ENCODE peak calls at places on chromosomes 6 and 20, in five cellular contexts. L, O, P, F and C are unnamed samples.

GRCh38 chr6:19789100-19789805 is 47.9 kb upstream of the ID4 start:
- DNase-seq in L (no peak), O (no peak), P (no peak), F (no peak), C (no peak)

GRCh38 chr6:80548496-80548895 is 442.0 kb downstream of the BCKDHB start:
- DNase-seq in L (no peak), O (no peak), P (peak; percentile 84), F (no peak), C (no peak)

GRCh38 chr20:15603501-15603900 is 969.7 kb downstream of the KIF16B start:
- DNase-seq in L (no peak), O (no peak), P (no peak), F (peak; percentile 53), C (no peak)

GRCh38 chr20:33119725-33120720 is 40.6 kb downstream of the BPIFB4 start:
- DNase-seq in L (no peak), O (no peak), P (no peak), F (peak; percentile 61), C (no peak)

GRCh38 chr6:147578159-147578558 is 69.7 kb downstream of the SAMD5 start:
- DNase-seq in L (no peak), O (no peak), P (peak; percentile 5), F (peak; percentile 54), C (no peak)

GRCh38 chr6:16679050-16679449 is 82.2 kb downstream of the ATXN1 start:
- DNase-seq in L (no peak), O (no peak), P (no peak), F (no peak), C (no peak)

GRCh38 chr6:90468080-90468479 is 118.8 kb downstream of the MAP3K7 start:
- DNase-seq in L (no peak), O (no peak), P (peak; percentile 78), F (peak; percentile 65), C (no peak)

GRCh38 chr6:64680446-64680845 is 1026.6 kb downstream of the EYS start:
- DNase-seq in L (no peak), O (no peak), P (no peak), F (peak; percentile 90), C (no peak)

GRCh38 chr6:47700596-47700995 is 2.2 kb downstream of the ADGRF4 start:
- DNase-seq in L (no peak), O (no peak), P (no peak), F (peak; percentile 8), C (no peak)

GRCh38 chr6:85418059-85418458 is 31.8 kb upstream of the NT5E start:
- DNase-seq in L (no peak), O (no peak), P (peak; percentile 89), F (peak; percentile 37), C (no peak)

GRCh38 chr6:31765910-31766794 is 3.7 kb downstream of the SAPCD1 start:
- DNase-seq in L (no peak), O (no peak), P (no peak), F (no peak), C (no peak)

GRCh38 chr6:44074383-44075136 is 52.7 kb downstream of the MRPL14 start:
- DNase-seq in L (peak; percentile 67), O (peak; percentile 64), P (peak; percentile 85), F (peak; percentile 86), C (peak; percentile 75)

GRCh38 chr6:152273002-152273401 is 364.2 kb downstream of the SYNE1 start:
- DNase-seq in L (no peak), O (no peak), P (peak; percentile 61), F (peak; percentile 46), C (no peak)

GRCh38 chr6:163405412-163406309 is 8.9 kb upstream of the QKI start:
- DNase-seq in L (peak; percentile 45), O (no peak), P (peak; percentile 19), F (no peak), C (peak; percentile 84)

GRCh38 chr6:11205721-11206120 is 26.7 kb downstream of the NEDD9 start:
- DNase-seq in L (no peak), O (no peak), P (no peak), F (no peak), C (no peak)

GRCh38 chr20:25023316-25023715 is 30.8 kb upstream of the APMAP start:
- DNase-seq in L (no peak), O (no peak), P (no peak), F (no peak), C (peak; percentile 10)

GRCh38 chr6:126127662-126128061 is 141.3 kb downstream of the TRMT11 start:
- DNase-seq in L (no peak), O (no peak), P (peak; percentile 41), F (peak; percentile 17), C (no peak)
- TF ChIP-seq CTCF in L (no peak), O (no peak), P (peak; percentile 28), F (peak; percentile 33), C (no peak)

DNA sequence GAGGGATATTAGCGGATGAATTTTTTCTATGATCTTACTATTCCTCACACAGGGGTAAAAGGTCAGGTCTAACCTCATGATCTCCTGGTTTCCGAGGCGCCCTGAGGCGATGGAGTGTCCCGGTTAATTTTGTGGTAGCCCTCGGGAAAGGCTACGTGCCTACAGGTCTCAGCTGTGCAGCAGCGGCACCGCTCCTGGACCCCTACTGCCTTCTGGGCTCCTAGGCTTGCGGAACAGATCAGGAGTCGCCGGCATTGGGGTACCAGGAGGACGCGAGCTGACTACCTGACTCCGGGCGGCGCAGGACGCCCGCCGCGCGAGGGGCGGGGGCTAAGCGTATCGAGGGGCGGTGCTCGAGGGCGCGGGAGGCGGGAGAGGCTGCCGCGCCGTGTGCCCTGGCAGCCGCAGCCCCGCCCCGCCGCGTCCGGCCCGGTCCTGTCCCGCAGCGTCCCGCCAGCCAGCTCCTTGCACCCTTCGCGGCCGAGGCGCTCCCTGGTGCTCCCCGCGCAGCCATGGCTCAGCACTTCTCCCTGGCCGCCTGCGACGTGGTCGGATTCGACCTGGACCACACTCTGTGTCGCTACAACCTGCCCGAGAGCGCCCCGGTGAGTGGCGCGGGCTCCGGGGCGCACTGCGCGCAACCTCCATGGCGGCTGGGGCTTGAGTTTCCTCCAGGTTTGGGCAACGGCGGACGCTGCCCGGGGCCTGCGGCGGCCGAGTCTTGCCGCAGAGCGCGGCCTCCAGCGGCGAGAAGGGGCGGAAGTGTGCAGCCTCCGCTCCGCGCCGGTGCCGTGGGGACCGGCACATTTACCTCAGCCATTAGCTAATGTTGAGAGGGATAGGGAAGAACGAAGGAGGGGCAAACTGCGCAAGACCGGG is at the start of gene NT5DC1:
- DNase-seq in L (peak; percentile 51), O (peak; percentile 79), P (peak; percentile 58), F (peak; percentile 80), C (peak; percentile 61)
- TF ChIP-seq CTCF in L (no peak), O (peak; percentile 44), P (no peak), F (peak; percentile 34), C (peak; percentile 51)

GRCh38 chr6:138289739-138290138 is 71.4 kb upstream of the PBOV1 start:
- DNase-seq in L (no peak), O (no peak), P (no peak), F (peak; percentile 9), C (no peak)
- TF ChIP-seq CTCF in L (no peak), O (no peak), P (no peak), F (peak; percentile 37), C (no peak)

DNA sequence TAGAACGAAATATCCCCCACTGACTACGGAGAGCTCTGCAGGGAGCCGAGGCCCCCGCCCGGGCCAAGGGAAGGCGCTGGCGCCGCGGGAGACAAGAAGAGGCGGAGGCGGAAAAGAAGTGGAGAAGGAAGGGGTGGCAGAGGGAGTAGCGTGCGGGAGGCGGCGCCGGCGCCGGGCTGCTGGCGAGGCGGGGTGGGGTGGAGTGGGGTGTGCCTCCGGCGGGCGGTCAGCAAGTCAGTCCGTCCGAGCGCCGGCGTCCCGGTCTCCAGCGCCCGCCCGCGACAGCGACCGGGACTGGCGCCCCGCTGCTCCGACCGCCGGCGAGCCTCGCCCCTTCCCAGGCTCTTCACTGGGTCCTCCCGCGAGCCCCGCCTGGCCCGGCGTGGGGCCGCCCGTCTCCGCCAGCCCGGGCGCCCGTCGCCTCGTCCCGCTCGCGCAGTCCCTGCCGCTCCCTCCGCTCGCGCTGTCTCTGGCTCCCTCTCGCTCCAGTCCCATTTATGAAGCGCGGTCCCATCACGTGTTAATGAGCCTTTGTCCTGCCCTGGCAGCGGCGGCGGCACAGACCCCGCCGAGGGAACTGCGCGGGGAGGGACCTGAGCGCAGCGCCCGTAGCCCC is at the start of gene CNR1:
- DNase-seq in L (peak; percentile 27), O (no peak), P (peak; percentile 40), F (no peak), C (peak; percentile 46)
- TF ChIP-seq CTCF in L (no peak), O (no peak), P (no peak), F (no peak), C (no peak)